ENCODE peak calls at places on chromosomes 2 and 18, in six cellular contexts. P is uterus, D is trophoblast cell, G is neuronal stem cell, E is astrocyte, W is brain microvascular endothelial cell. H is an unnamed sample.

GRCh38 chr2:75199428-75200011 is at the start of gene TACR1:
- DNase-seq in P (peak; percentile 54), D (peak; percentile 67), G (peak; percentile 48), E (peak; percentile 47), W (peak; percentile 52), H (peak; percentile 14)

GRCh38 chr2:238027591-238028415 is 33.0 kb upstream of the SCLY start:
- DNase-seq in P (no peak), D (no peak), G (no peak), E (no peak), W (no peak), H (no peak)

GRCh38 chr2:42770288-42771131 is 6.6 kb upstream of the OXER1 start:
- DNase-seq in P (no peak), D (peak; percentile 22), G (peak; percentile 45), E (peak; percentile 37), W (peak; percentile 24), H (peak; percentile 26)

GRCh38 chr18:76495435-76496199 is 575 bp upstream of the ZNF516 start:
- DNase-seq in P (peak; percentile 59), D (no peak), G (peak; percentile 70), E (peak; percentile 56), W (peak; percentile 40), H (peak; percentile 13)

GRCh38 chr2:220224711-220225519 is 597.5 kb downstream of the SLC4A3 start:
- DNase-seq in P (no peak), D (peak; percentile 51), G (no peak), E (peak; percentile 92), W (no peak), H (peak; percentile 51)

GRCh38 chr2:64478036-64478435 is 24.1 kb downstream of the LGALSL start:
- DNase-seq in P (no peak), D (no peak), G (no peak), E (no peak), W (no peak), H (no peak)

GRCh38 chr2:31188141-31188540 is 29.2 kb downstream of the CAPN14 start:
- DNase-seq in P (no peak), D (no peak), G (no peak), E (no peak), W (no peak), H (no peak)

GRCh38 chr2:191620144-191620543 is 57.8 kb upstream of the NABP1 start:
- DNase-seq in P (no peak), D (peak; percentile 86), G (no peak), E (peak; percentile 88), W (no peak), H (no peak)

GRCh38 chr2:65153515-65153914 is 23.6 kb upstream of the RAB1A start:
- DNase-seq in P (no peak), D (no peak), G (no peak), E (no peak), W (no peak), H (no peak)

DNA sequence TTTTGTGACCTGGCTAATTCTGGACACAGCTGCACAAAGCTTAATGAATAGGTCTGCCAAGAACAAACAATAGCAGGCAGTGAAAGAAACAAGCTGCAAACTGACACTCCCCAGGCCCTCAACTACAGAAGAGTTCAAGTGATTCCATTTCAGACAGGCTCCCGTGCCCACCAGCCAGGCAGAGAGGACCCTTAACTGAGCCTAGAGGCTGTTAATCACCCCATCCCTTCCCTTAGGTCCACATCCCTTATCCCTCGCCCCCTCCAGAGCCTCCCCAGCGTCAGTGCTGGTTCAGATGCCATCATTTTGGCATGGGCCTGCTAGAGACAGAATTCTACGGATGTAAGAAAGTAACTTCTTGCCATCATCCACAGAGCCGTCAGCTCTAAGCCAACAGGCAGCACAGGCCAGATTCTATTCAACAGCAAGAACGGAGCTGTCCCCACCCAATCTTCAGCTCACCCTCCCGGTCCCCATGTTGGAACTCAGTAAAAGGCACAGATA is 7.2 kb downstream of the CYB5A start:
- DNase-seq in P (peak; percentile 67), D (no peak), G (peak; percentile 38), E (no peak), W (no peak), H (no peak)
- H3K27ac ChIP-seq in P (peak overlapping the region; percentile 86), D (no peak overlapping the region), G (no peak overlapping the region), E (no peak overlapping the region), W (no peak overlapping the region), H (no peak overlapping the region)

DNA sequence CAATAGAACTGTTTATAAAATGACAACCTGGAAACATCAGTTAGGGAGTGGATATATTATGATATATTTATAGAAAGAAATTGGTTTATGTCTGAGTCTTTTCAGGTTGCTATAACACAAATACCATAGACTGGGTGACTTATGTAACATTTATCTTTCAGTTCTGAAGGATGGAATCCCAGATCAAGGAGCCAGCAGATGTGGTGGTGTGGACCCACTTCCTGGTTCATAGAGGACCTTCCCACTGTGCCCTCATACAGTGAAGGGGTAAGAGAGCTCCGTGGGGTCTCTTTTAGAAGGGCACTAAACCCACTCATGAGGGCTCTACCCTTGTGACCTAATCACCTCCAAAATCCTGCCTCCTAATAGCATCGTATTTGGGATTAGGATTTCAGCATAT is 86.7 kb downstream of the BCL2 start:
- DNase-seq in P (no peak), D (no peak), G (no peak), E (no peak), W (no peak), H (no peak)
- H3K27ac ChIP-seq in P (peak overlapping the region; percentile 14), D (no peak overlapping the region), G (no peak overlapping the region), E (no peak overlapping the region), W (no peak overlapping the region), H (no peak overlapping the region)

DNA sequence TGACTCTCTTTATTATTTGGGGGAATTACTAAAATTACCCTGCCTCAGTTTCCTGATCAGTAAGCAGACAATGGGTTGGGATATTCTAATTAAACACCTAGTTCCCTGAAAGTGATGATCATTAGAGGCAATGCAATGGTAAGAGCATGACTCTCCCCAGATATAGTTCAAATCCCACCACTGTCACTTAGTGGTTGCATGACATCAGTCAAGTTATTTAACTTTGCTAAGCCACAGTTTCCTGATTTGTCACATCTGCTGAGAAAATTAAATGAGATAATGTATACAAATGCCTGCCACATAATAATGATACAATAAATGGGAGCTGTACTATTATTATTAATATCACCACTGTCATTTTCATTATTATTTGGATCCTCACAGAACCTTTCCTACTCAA is 29.9 kb downstream of the ZEB2 start:
- DNase-seq in P (no peak), D (no peak), G (no peak), E (no peak), W (no peak), H (no peak)
- H3K27ac ChIP-seq in P (no peak overlapping the region), D (no peak overlapping the region), G (no peak overlapping the region), E (no peak overlapping the region), W (no peak overlapping the region), H (no peak overlapping the region)

DNA sequence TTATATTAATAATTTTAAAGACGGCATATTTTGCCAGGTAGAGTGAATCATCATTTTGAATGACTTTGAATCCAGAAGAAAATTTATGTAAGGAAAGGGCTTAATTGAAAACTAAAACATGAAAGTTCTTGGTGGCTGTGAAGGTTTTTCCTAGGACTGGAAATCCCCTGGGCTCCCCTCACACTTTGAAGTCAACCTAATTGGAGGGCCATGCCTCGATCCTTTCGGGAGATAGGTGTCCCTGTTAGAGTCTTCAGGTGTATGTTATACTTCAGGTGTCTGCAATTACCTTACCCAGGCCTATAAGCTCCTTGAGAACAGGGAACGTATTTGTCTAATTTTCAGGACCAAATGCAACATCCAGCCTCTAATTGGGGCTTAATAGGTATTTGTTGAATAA is 73.0 kb downstream of the ARL4C start:
- DNase-seq in P (no peak), D (no peak), G (no peak), E (no peak), W (no peak), H (no peak)
- H3K27ac ChIP-seq in P (no peak overlapping the region), D (no peak overlapping the region), G (no peak overlapping the region), E (no peak overlapping the region), W (peak overlapping the region; percentile 71), H (no peak overlapping the region)

GRCh38 chr18:58476521-58477210 is 152.2 kb downstream of the ALPK2 start:
- DNase-seq in P (no peak), D (no peak), G (no peak), E (no peak), W (no peak), H (no peak)

GRCh38 chr18:58473071-58473470 is 155.8 kb downstream of the ALPK2 start:
- DNase-seq in P (no peak), D (no peak), G (no peak), E (no peak), W (no peak), H (no peak)

GRCh38 chr18:58470292-58470691 is 158.6 kb downstream of the ALPK2 start:
- DNase-seq in P (no peak), D (no peak), G (no peak), E (no peak), W (no peak), H (no peak)

GRCh38 chr18:58481321-58482180 is 147.3 kb downstream of the ALPK2 start:
- DNase-seq in P (no peak), D (no peak), G (no peak), E (no peak), W (no peak), H (no peak)

GRCh38 chr18:58476022-58476421 is 152.9 kb downstream of the ALPK2 start:
- DNase-seq in P (no peak), D (no peak), G (no peak), E (no peak), W (no peak), H (no peak)
- H3K27ac ChIP-seq in P (no peak overlapping the region), D (no peak overlapping the region), G (no peak overlapping the region), E (no peak overlapping the region), W (no peak overlapping the region), H (no peak overlapping the region)